ENCODE peak calls at places on chromosomes 13 and 19, in nine cellular contexts. L is GM12878, G is left ventricle myocardium inferior, W is PC-3, R is heart right ventricle, M is neural progenitor cell, S is psoas muscle, E is esophagus muscularis mucosa, U is A673. D is an unnamed sample. For H3K4me1, the result is how much of the 10 kb centered on the place peaks cover.

GRCh38 chr13:62130016-62130970 is 714.6 kb upstream of the PCDH20 start:
- DNase-seq in G (no peak), M (peak), E (no peak), R (no peak), W (no peak), L (no peak), U (no peak), S (no peak), D (no peak)

GRCh38 chr13:95833713-95834112 is 156.8 kb downstream of the DNAJC3 start:
- DNase-seq in W (peak), E (no peak), L (no peak), M (no peak), G (no peak), R (no peak), S (no peak), U (peak), D (no peak)

GRCh38 chr19:5804516-5805464 is at the start of gene NRTN:
- DNase-seq in E (no peak), M (peak), R (no peak), G (no peak), U (peak), L (no peak), W (peak), S (no peak), D (no peak)

GRCh38 chr13:39209731-39210633 is 171.7 kb downstream of the NHLRC3 start:
- DNase-seq in W (no peak), M (no peak), U (no peak), G (no peak), S (no peak), L (no peak), E (no peak), R (no peak), D (no peak)

GRCh38 chr19:13347351-13347750 is 158.9 kb downstream of the CACNA1A start:
- DNase-seq in R (no peak), E (no peak), U (no peak), W (no peak), S (no peak), L (no peak), G (no peak), M (no peak), D (no peak)

GRCh38 chr13:31008400-31009115 is 76.1 kb downstream of the TEX26 start:
- DNase-seq in S (no peak), M (no peak), U (no peak), R (no peak), E (no peak), W (no peak), G (no peak), L (no peak), D (no peak)

GRCh38 chr13:69828527-69828926 is 279.1 kb upstream of the ATXN8OS start:
- DNase-seq in R (no peak), U (no peak), L (no peak), E (no peak), W (no peak), G (no peak), S (no peak), M (no peak), D (no peak)

GRCh38 chr13:114237415-114238112 is 2.9 kb downstream of the CDC16 start:
- DNase-seq in G (no peak), R (no peak), L (no peak), M (no peak), S (no peak), W (no peak), U (no peak), E (no peak), D (no peak)

GRCh38 chr13:30616927-30617314 is 799 bp upstream of the USPL1 start:
- DNase-seq in R (peak), G (peak), E (peak), W (peak), S (no peak), L (peak), U (peak), M (peak), D (peak)

GRCh38 chr13:29901714-29902631 is 51.6 kb upstream of the UBL3 start:
- DNase-seq in U (peak), E (no peak), R (no peak), M (no peak), W (peak), L (no peak), S (no peak), G (peak), D (no peak)

GRCh38 chr19:3129112-3129511 is 6.7 kb upstream of the GNA15 start:
- DNase-seq in R (no peak), E (no peak), W (peak), L (no peak), G (no peak), M (no peak), U (peak), S (no peak), D (no peak)

GRCh38 chr13:75694742-75695141 is 58.6 kb downstream of the LMO7 start:
- DNase-seq in S (no peak), G (no peak), W (no peak), E (no peak), L (no peak), R (no peak), U (no peak), M (no peak), D (no peak)

GRCh38 chr13:38008636-38009035 is 139.1 kb upstream of the TRPC4 start:
- DNase-seq in E (no peak), L (no peak), G (no peak), W (no peak), M (no peak), S (no peak), U (peak), R (no peak), D (no peak)

GRCh38 chr19:35995655-35995993 is 636 bp downstream of the SDHAF1 start:
- DNase-seq in S (peak), E (no peak), L (no peak), R (peak), M (peak), W (peak), G (peak), U (peak), D (peak)

GRCh38 chr19:54325194-54325621 is 12.2 kb upstream of the LILRA5 start:
- DNase-seq in G (no peak), L (no peak), U (peak), E (no peak), R (no peak), M (peak), S (no peak), W (peak), D (no peak)
- TF ChIP-seq CTCF in G (peak), L (peak), U (peak), E (peak), R (peak), M (peak), S (peak), W (peak), D (peak)

DNA sequence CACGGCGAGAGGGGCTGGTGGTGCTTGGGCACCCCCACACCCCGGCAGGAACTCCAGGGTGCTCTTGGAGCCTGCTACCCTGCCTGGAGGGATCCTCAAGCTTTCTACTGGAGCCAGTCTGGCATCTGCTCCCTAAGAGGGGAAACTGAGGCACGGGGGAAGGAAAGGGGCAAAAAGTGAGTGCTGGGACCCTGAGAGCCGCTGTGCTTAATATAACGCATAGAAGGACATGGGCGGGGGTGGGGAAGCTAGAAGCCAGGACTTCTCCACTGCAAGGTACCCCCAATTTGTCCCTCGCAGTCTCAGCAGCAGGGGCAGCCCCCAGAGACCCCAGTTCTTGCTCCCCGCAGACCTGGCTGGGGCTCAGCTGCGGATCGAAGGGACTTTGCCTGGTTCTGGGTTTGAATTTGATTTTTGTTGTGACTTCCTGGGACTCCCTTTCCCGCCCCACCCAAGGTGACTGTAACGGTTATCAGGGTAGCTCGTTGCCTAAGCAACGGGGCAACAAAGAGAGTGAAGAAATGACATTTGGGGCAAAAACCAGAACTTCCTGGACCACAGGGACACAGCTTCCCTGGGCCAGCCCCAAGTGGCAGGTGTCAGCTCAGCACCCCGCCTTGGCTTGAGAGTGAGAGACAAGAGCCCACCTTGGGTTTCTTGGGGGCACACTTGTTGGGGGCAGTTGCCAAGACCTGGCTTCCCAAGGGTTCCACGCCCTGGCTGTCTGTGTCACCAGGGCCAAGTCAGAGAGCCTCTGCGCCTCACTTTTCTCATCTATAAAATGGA is 638 bp downstream of the ADGRE5 start:
- DNase-seq in L (no peak), R (peak), G (peak), E (no peak), W (peak), M (no peak), U (peak), S (peak), D (peak)
- H3K4me1 ChIP-seq in L (under half), R (under half), G (half or more), E (half or more), W (under half), M (under half), U (under half), S (under half), D (half or more)

GRCh38 chr13:98839826-98840769 is 87.6 kb upstream of the SLC15A1 start:
- DNase-seq in W (peak), G (peak), L (no peak), S (peak), M (peak), U (peak), E (no peak), R (peak), D (peak)
- H3K4me3 ChIP-seq in W (no peak), G (no peak), L (no peak), S (no peak), M (no peak), U (no peak), E (no peak), R (no peak), D (no peak)

GRCh38 chr13:84192125-84192524 is 309.9 kb upstream of the SLITRK1 start:
- DNase-seq in G (no peak), M (no peak), S (no peak), R (no peak), E (no peak), U (peak), L (no peak), W (peak), D (no peak)
- TF ChIP-seq CTCF in G (no peak), M (no peak), S (no peak), R (no peak), E (no peak), U (no peak), L (no peak), W (no peak), D (no peak)

D was measured in heart left ventricle.